ENCODE peak calls at places on chromosomes 4 and X, in five cellular contexts. D, M, P, A and Y are unnamed samples.

GRCh38 chr4:48831532-48832015 is 686 bp downstream of the OCIAD1 start:
- DNase-seq in D (no peak), M (peak; percentile 52), P (no peak), A (no peak), Y (peak; percentile 61)

GRCh38 chr4:90572996-90573395 is 445.8 kb downstream of the CCSER1 start:
- DNase-seq in D (no peak), M (no peak), P (no peak), A (no peak), Y (no peak)

GRCh38 chr4:95191537-95191936 is 357.2 kb downstream of the UNC5C start:
- DNase-seq in D (no peak), M (no peak), P (no peak), A (no peak), Y (no peak)

GRCh38 chrX:107574711-107575110 is 53.6 kb upstream of the PRPS1 start:
- DNase-seq in D (no peak), M (no peak), P (no peak), A (no peak), Y (no peak)

GRCh38 chrX:129115104-129115503 is 408.2 kb downstream of the SMARCA1 start:
- DNase-seq in D (no peak), M (peak; percentile 13), P (peak; percentile 31), A (peak; percentile 71), Y (peak; percentile 28)

GRCh38 chr4:159487284-159487747 is 384.4 kb downstream of the RAPGEF2 start:
- DNase-seq in D (no peak), M (peak; percentile 65), P (peak; percentile 65), A (peak; percentile 67), Y (peak; percentile 63)

GRCh38 chr4:101075536-101075935 is 271.8 kb downstream of the PPP3CA start:
- DNase-seq in D (no peak), M (no peak), P (no peak), A (no peak), Y (no peak)

GRCh38 chr4:74667438-74667837 is 126.9 kb downstream of the BTC start:
- DNase-seq in D (no peak), M (no peak), P (no peak), A (no peak), Y (no peak)

GRCh38 chrX:103376979-103377324 is 614 bp downstream of the BEX3 start:
- DNase-seq in D (no peak), M (peak; percentile 34), P (no peak), A (peak; percentile 24), Y (no peak)

GRCh38 chr4:10354746-10355145 is 102.5 kb downstream of the ZNF518B start:
- DNase-seq in D (no peak), M (no peak), P (no peak), A (no peak), Y (no peak)

GRCh38 chr4:66572949-66573348 is 902.7 kb upstream of the EPHA5 start:
- DNase-seq in D (no peak), M (no peak), P (no peak), A (peak; percentile 72), Y (no peak)

GRCh38 chr4:67700119-67700873 is 659 bp downstream of the UBA6 start:
- DNase-seq in D (no peak), M (no peak), P (no peak), A (no peak), Y (peak; percentile 52)

GRCh38 chrX:103461156-103461555 is 58.1 kb downstream of the RAB40A start:
- DNase-seq in D (no peak), M (no peak), P (no peak), A (no peak), Y (no peak)

GRCh38 chr4:7747062-7747385 is 192.6 kb downstream of the AFAP1 start:
- DNase-seq in D (no peak), M (no peak), P (no peak), A (no peak), Y (no peak)

GRCh38 chrX:112688242-112688641 is 8.5 kb upstream of the LHFPL1 start:
- DNase-seq in D (no peak), M (no peak), P (no peak), A (no peak), Y (no peak)

GRCh38 chr4:96736352-96736889 is 896.5 kb downstream of the PDHA2 start:
- DNase-seq in D (no peak), M (peak; percentile 46), P (peak; percentile 64), A (peak; percentile 31), Y (no peak)

GRCh38 chr4:27178066-27178465 is 317.4 kb downstream of the STIM2 start:
- DNase-seq in D (no peak), M (no peak), P (no peak), A (no peak), Y (no peak)

GRCh38 chr4:102344955-102345794 is at the start of gene SLC39A8:
- DNase-seq in D (peak; percentile 92), M (peak; percentile 79), P (peak; percentile 66), A (peak; percentile 89), Y (peak; percentile 93)
- TF ChIP-seq POLR2A in D (peak; percentile 52), M (peak; percentile 42), P (peak; percentile 48), A (no peak), Y (peak; percentile 88)

GRCh38 chr4:18291313-18291712 is 269.8 kb upstream of the LCORL start:
- DNase-seq in D (no peak), M (no peak), P (no peak), A (no peak), Y (no peak)

GRCh38 chr4:18285357-18285756 is 263.8 kb upstream of the LCORL start:
- DNase-seq in D (no peak), M (no peak), P (no peak), A (no peak), Y (no peak)
- TF ChIP-seq POLR2A in D (no peak), M (no peak), P (no peak), A (no peak), Y (no peak)

GRCh38 chr4:99947190-99947578 is 766 bp upstream of the DNAJB14 start:
- DNase-seq in D (no peak), M (peak; percentile 3), P (no peak), A (no peak), Y (no peak)

GRCh38 chr4:99947608-99948007 is 1.2 kb upstream of the DNAJB14 start:
- DNase-seq in D (no peak), M (no peak), P (no peak), A (no peak), Y (peak; percentile 38)

GRCh38 chr4:99950913-99951254 is 809 bp upstream of the H2AZ1 start:
- DNase-seq in D (no peak), M (no peak), P (no peak), A (no peak), Y (no peak)

GRCh38 chr4:99949999-99950912 is at the start of gene H2AZ1:
- DNase-seq in D (peak; percentile 100), M (peak; percentile 99), P (peak; percentile 98), A (peak; percentile 98), Y (peak; percentile 98)

GRCh38 chr4:99949034-99949998 is 759 bp downstream of the H2AZ1 start:
- DNase-seq in D (peak; percentile 94), M (peak; percentile 91), P (peak; percentile 91), A (peak; percentile 92), Y (peak; percentile 95)
- TF ChIP-seq POLR2A in D (no peak), M (no peak), P (peak; percentile 25), A (no peak), Y (peak; percentile 44)

DNA sequence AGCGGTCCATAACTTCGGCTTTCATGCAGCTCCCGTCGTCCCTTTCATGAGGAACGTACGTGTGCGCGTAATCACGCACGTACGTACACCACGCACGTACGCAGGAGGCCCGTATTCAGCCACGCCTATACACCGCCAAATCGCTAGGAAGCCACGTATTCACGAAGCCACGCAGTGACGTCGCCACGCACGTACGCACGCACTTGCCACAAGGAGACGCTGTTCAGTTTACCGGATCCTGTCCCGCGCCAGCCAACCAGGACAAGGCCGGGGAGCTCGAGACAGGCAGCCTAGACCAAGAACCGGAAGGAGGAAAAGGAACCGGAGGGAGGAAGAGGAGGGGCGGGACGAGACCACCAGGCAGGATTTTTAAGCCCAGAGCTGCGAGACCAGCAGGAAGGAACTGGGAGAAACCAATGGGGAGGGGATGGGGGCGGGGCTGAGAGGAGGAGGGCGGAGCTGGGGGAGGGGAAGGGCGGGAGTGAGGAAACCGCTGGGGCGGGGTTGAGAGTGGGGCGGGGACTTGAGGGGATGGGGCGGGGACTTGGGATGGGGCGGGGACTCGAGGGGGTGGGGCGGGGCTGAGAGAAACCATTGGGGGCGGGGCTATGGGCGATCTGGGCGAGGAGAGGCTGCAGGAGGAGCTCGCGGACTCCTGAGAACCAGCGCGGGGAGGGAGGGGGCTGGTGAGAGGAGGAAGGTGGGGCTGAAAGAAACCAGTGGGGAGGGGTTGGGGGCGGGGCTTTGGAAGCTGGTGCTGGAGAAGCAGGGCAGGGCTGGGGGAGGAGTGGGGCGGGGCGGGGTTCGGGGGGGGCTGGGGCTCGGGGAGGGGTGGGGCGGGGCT is at the start of gene EOLA2:
- DNase-seq in D (peak; percentile 97), M (peak; percentile 99), P (peak; percentile 95), A (peak; percentile 99), Y (peak; percentile 97)
- TF ChIP-seq POLR2A in D (peak; percentile 44), M (peak; percentile 34), P (peak; percentile 16), A (peak; percentile 38), Y (peak; percentile 81)

DNA sequence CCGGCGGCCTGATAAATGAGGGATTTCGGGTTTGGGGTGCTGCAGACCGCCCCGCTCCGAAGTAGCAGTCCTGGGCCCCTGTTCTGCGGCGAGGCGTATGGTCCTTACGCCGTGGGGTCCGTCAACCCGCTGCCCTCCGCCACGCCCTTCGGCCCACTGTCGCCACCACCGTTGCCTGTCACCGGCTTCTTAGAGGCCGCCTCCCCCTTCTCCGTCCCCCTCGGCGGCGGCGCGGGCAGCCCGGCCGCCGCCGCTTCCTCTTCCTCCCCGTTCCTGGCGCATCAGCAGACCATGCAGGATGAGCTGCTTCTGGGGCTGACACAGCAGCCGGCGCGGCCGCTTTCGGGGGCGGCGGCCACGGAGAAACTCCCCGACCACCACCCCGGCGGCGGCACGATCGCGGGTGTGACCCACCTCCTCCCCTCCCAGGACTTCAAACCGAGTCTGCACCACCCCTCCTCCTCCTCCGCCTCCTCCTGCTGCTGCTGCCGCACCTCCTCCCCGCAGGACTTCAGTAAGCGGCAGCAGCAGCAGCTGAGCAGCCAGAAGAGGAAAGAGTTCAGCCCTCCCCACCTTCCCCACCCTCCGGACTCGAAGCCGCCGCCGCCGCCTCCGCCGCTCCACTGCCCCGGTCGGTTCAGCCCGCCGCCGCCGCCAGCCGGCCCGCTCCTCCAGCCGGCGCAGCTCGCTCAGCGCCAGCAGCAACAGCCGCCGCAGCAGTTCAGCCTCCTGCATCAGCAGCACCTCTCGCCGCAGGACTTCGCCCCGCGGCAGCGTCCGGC is 569 bp downstream of the CPEB2 start:
- DNase-seq in D (peak; percentile 90), M (peak; percentile 75), P (no peak), A (peak; percentile 91), Y (peak; percentile 88)
- TF ChIP-seq POLR2A in D (peak; percentile 7), M (no peak), P (no peak), A (peak; percentile 60), Y (peak; percentile 40)

GRCh38 chr4:1683903-1684755 is at the start of gene FAM53A:
- DNase-seq in D (peak; percentile 94), M (peak; percentile 84), P (peak; percentile 57), A (peak; percentile 84), Y (peak; percentile 93)
- TF ChIP-seq POLR2A in D (no peak), M (peak; percentile 43), P (no peak), A (peak; percentile 10), Y (peak; percentile 40)